ENCODE peak calls at places on chromosome 20, in five cellular contexts. T, A, R, I and N are unnamed samples.

GRCh38 chr20:2237059-2237458 is 58.7 kb upstream of the TGM3 start:
- DNase-seq in A (no peak), T (no peak), I (peak), R (no peak), N (no peak)

GRCh38 chr20:23622839-23623343 is 14.9 kb downstream of the CST3 start:
- DNase-seq in I (peak), R (peak), T (peak), A (no peak), N (no peak)

GRCh38 chr20:8127553-8128255 is 4.4 kb upstream of the PLCB1 start:
- DNase-seq in I (no peak), T (no peak), R (no peak), A (no peak), N (no peak)

GRCh38 chr20:16280219-16280618 is 293.0 kb downstream of the KIF16B start:
- DNase-seq in T (no peak), I (no peak), R (no peak), A (no peak), N (no peak)

GRCh38 chr20:14984768-14985622 is 647.6 kb upstream of the FLRT3 start:
- DNase-seq in A (no peak), I (no peak), R (no peak), T (peak), N (no peak)

GRCh38 chr20:6395695-6396094 is 272.9 kb upstream of the FERMT1 start:
- DNase-seq in I (no peak), T (no peak), A (no peak), R (no peak), N (no peak)

GRCh38 chr20:48153523-48153922 is 368.2 kb upstream of the SULF2 start:
- DNase-seq in T (no peak), I (no peak), A (no peak), R (no peak), N (no peak)

GRCh38 chr20:39829255-39829654 is 859.8 kb downstream of the MAFB start:
- DNase-seq in T (no peak), I (no peak), A (no peak), R (no peak), N (peak)

GRCh38 chr20:58450259-58450658 is 61.2 kb downstream of the VAPB start:
- DNase-seq in T (no peak), R (no peak), I (no peak), A (no peak), N (no peak)

GRCh38 chr20:2130062-2130591 is 28.5 kb downstream of the STK35 start:
- DNase-seq in T (no peak), A (no peak), I (no peak), R (no peak), N (no peak)

GRCh38 chr20:10216146-10216741 is 2.4 kb upstream of the SNAP25 start:
- DNase-seq in R (no peak), I (no peak), A (no peak), T (no peak), N (no peak)

GRCh38 chr20:34004227-34004626 is 10.5 kb downstream of the RALY start:
- DNase-seq in T (no peak), I (no peak), A (no peak), R (no peak), N (no peak)

GRCh38 chr20:2955257-2955950 is 82.1 kb downstream of the PTPRA start:
- DNase-seq in T (no peak), A (peak), I (no peak), R (no peak), N (no peak)

GRCh38 chr20:38094373-38094775 is 60.8 kb downstream of the RPRD1B start:
- DNase-seq in R (peak), T (peak), A (no peak), I (peak), N (peak)

GRCh38 chr20:58542411-58543095 is 27.4 kb upstream of the APCDD1L start:
- DNase-seq in R (peak), T (no peak), I (no peak), A (no peak), N (no peak)

GRCh38 chr20:22684072-22684762 is 99.8 kb upstream of the FOXA2 start:
- DNase-seq in I (peak), R (peak), A (peak), T (peak), N (no peak)

GRCh38 chr20:62707281-62707941 is 1.2 kb upstream of the NTSR1 start:
- DNase-seq in R (no peak), I (no peak), A (no peak), T (no peak), N (no peak)

GRCh38 chr20:1034420-1034799 is 32.3 kb upstream of the RSPO4 start:
- DNase-seq in I (no peak), R (no peak), A (no peak), T (no peak), N (no peak)

GRCh38 chr20:60172306-60172984 is 214.2 kb downstream of the CDH26 start:
- DNase-seq in A (no peak), I (no peak), T (no peak), R (peak), N (no peak)

GRCh38 chr20:41551011-41551705 is 67.0 kb downstream of the CHD6 start:
- DNase-seq in I (no peak), R (no peak), T (no peak), A (no peak), N (no peak)

GRCh38 chr20:51333971-51334370 is 208.5 kb downstream of the NFATC2 start:
- DNase-seq in A (no peak), I (no peak), T (no peak), R (no peak), N (no peak)

GRCh38 chr20:51329845-51330244 is 212.7 kb downstream of the NFATC2 start:
- DNase-seq in I (no peak), R (no peak), T (no peak), A (no peak), N (no peak)

GRCh38 chr20:51334609-51335008 is 207.9 kb downstream of the NFATC2 start:
- DNase-seq in A (no peak), T (no peak), I (no peak), R (no peak), N (no peak)

GRCh38 chr20:51333446-51333845 is 209.1 kb downstream of the NFATC2 start:
- DNase-seq in R (no peak), I (no peak), T (no peak), A (no peak), N (no peak)

DNA sequence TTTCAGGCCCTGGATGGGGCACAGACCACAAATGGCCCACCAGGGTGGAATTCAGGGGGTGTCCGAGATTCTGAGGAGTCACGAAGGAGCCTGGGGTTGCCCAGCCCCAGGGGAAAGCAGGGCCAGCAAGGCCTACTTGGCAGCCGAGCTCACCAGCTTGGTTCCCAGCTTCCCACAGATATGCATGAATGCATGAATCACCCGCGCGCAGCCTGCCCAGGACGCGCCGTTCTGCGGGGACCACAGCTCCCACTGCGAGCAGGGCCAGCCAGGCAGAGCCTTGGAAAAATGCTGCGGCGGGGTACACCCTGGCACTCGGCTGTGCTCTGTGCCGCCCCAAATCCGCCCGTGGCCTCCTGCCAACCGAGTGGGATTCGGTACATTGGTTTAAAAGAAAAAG is 211.1 kb downstream of the NFATC2 start:
- DNase-seq in A (no peak), T (no peak), R (no peak), I (no peak), N (no peak)
- TF ChIP-seq POLR2AphosphoS5 in A (no peak), T (no peak), R (no peak), I (no peak), N (no peak)

GRCh38 chr20:12170406-12170805 is 252.7 kb downstream of the BTBD3 start:
- DNase-seq in R (no peak), I (no peak), A (no peak), T (no peak), N (no peak)

GRCh38 chr20:12171927-12172581 is 254.4 kb downstream of the BTBD3 start:
- DNase-seq in A (no peak), T (no peak), I (no peak), R (no peak), N (no peak)

DNA sequence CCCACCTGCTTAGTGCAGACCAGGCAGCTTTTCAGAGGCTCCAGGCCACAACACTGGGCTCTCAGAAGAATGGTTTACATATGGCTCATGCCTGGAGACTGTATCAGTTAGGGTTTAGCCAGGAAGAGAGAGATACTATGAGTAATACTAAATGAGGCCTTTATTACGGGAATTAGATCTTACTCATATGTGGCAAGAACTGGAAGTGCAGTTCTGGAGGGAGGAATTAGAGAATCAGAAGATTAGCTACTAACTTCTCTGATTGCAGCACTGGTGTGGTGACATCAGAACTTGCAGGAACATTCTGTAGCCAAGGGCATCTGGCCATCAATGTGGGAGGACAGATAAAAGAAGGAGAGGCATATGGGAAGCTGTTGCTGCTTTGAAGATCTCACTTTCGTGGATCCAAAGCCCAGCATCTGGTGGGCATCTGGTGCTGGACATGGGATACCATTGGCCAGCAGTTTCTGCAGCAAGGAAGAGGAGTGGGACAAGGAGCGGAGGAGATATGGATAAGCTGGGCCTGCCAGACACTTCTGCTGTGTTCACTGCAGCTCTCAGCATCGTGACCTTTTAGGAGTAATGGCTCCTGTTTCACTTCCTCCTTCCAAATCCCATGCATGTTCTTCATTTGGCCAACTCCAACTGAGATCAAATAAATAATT is 248.5 kb downstream of the BTBD3 start:
- DNase-seq in A (no peak), I (peak), T (peak), R (no peak), N (no peak)
- TF ChIP-seq POLR2AphosphoS5 in A (no peak), I (no peak), T (no peak), R (peak), N (no peak)

DNA sequence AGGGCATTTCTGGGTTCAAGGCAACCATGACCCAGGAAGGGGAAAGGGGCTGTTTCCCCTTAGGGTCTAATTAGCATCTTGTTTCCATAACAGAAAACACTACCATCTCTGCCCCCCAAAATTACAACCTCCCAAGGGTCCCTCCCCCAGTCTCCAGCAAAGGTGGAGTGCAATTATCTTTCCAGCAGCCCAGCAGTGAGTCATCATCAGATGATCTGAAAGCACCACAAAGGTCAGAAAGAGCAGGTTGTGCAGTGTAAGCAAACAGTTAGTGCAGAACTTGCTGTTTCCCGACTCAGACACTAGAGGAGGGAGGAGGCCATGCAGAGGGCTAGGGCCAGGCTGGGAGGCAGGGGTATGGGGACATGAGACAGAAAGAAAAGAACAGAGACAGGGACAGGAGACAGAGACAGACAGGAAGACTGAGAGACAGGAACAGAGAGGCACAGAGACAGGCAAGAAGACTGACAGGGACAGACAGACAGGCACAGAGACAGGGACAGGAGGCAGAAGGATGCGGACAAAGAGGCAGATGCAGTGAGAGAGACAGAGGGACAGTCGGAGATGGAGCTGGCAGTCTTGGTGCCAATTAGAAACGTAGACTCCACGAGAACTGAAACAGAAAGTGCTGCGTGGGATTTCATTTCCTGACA is 62.5 kb downstream of the PYGB start:
- DNase-seq in R (no peak), T (peak), I (peak), A (no peak), N (no peak)
- TF ChIP-seq POLR2AphosphoS5 in R (peak), T (peak), I (peak), A (no peak), N (no peak)

GRCh38 chr20:61263938-61264337 is 11.9 kb downstream of the CDH4 start:
- DNase-seq in T (no peak), A (no peak), I (no peak), R (no peak), N (no peak)
- TF ChIP-seq POLR2AphosphoS5 in T (no peak), A (no peak), I (no peak), R (no peak), N (no peak)

GRCh38 chr20:35274172-35275092 is 3.5 kb downstream of the MMP24OS start:
- DNase-seq in R (no peak), A (no peak), T (no peak), I (no peak), N (no peak)
- TF ChIP-seq POLR2AphosphoS5 in R (no peak), A (no peak), T (no peak), I (no peak), N (no peak)

GRCh38 chr20:53866787-53867740 is 203.3 kb downstream of the BCAS1 start:
- DNase-seq in I (no peak), A (no peak), R (no peak), T (no peak), N (no peak)
- TF ChIP-seq POLR2AphosphoS5 in I (no peak), A (no peak), R (no peak), T (no peak), N (no peak)

GRCh38 chr20:49286689-49287551 is 9.1 kb upstream of the ZNFX1 start:
- DNase-seq in I (peak), R (no peak), A (no peak), T (no peak), N (no peak)

GRCh38 chr20:49284818-49285217 is 7.0 kb upstream of the ZNFX1 start:
- DNase-seq in T (no peak), I (no peak), R (no peak), A (no peak), N (no peak)

GRCh38 chr20:49285813-49286494 is 8.1 kb upstream of the ZNFX1 start:
- DNase-seq in A (no peak), R (no peak), I (no peak), T (no peak), N (no peak)

GRCh38 chr20:49283703-49284625 is 6.1 kb upstream of the ZNFX1 start:
- DNase-seq in I (no peak), T (no peak), R (no peak), A (no peak), N (no peak)

DNA sequence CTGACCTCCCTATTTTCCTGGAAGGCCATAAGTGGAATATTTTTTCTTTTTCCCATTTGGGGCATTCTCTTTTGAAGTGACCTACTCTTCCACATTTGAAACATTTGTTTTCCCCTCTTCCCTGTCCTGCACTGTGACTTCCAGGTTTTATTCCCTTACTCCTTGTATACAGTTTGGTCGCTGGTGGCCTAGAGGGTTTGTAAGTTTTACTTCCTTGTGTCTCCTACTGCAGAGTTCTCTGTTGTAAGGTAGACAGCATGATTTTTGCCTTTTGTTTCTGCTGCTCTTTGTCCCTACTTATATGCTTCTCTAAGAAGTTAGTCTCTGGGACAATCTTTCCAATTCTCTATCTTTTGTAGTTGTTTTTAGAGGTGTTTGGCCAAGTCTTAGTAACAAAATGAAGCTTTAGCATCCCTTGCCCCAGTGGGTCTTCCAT is 7.4 kb upstream of the ZNFX1 start:
- DNase-seq in R (no peak), A (no peak), T (no peak), I (no peak), N (no peak)
- TF ChIP-seq POLR2AphosphoS5 in R (no peak), A (peak), T (no peak), I (no peak), N (peak)

GRCh38 chr20:31607640-31608255 is 2.7 kb downstream of the ID1 start:
- DNase-seq in I (no peak), T (no peak), R (no peak), A (no peak), N (no peak)
- TF ChIP-seq POLR2AphosphoS5 in I (no peak), T (no peak), R (no peak), A (no peak), N (no peak)